ENCODE peak calls at places on chromosomes 16 and 17, in seven cellular contexts. I, Z, N, X, S, K and R are unnamed samples.

GRCh38 chr16:49755291-49755611 is 100.7 kb downstream of the ZNF423 start:
- DNase-seq in I (no peak), Z (peak; percentile 16), N (no peak), X (peak; percentile 65), S (no peak), K (peak; percentile 32), R (peak; percentile 55)

GRCh38 chr16:31710134-31710533 is 163.5 kb upstream of the ZNF267 start:
- DNase-seq in I (no peak), Z (no peak), N (peak; percentile 31), X (no peak), S (no peak), K (no peak), R (no peak)

GRCh38 chr17:16294560-16294959 is 58.7 kb downstream of the CENPV start:
- DNase-seq in I (no peak), Z (no peak), N (no peak), X (no peak), S (no peak), K (no peak), R (no peak)

GRCh38 chr17:82315703-82316358 is 1.6 kb downstream of the CD7 start:
- DNase-seq in I (no peak), Z (no peak), N (no peak), X (no peak), S (peak; percentile 31), K (no peak), R (no peak)

GRCh38 chr17:59004338-59005111 is 102.2 kb downstream of the TRIM37 start:
- DNase-seq in I (peak; percentile 27), Z (peak; percentile 83), N (peak; percentile 50), X (peak; percentile 53), S (peak; percentile 39), K (no peak), R (peak; percentile 64)

GRCh38 chr16:68284847-68285246 is 20.5 kb downstream of the SLC7A6 start:
- DNase-seq in I (no peak), Z (peak; percentile 56), N (no peak), X (no peak), S (no peak), K (no peak), R (no peak)

GRCh38 chr16:58384437-58385055 is 7.7 kb upstream of the GINS3 start:
- DNase-seq in I (no peak), Z (no peak), N (no peak), X (no peak), S (no peak), K (no peak), R (no peak)

GRCh38 chr17:61248399-61248798 is 151.2 kb upstream of the TBX2 start:
- DNase-seq in I (no peak), Z (peak; percentile 72), N (no peak), X (peak; percentile 63), S (no peak), K (no peak), R (peak; percentile 69)

GRCh38 chr16:9870962-9871361 is 311.3 kb downstream of the GRIN2A start:
- DNase-seq in I (no peak), Z (no peak), N (no peak), X (no peak), S (no peak), K (no peak), R (no peak)

GRCh38 chr17:68289473-68289872 is 1.5 kb downstream of the SLC16A6 start:
- DNase-seq in I (no peak), Z (no peak), N (no peak), X (peak; percentile 60), S (no peak), K (no peak), R (no peak)

GRCh38 chr17:66964083-66964771 is at the start of gene CACNG4:
- DNase-seq in I (no peak), Z (no peak), N (no peak), X (peak; percentile 12), S (no peak), K (no peak), R (no peak)

GRCh38 chr17:77429985-77430752 is 289.4 kb downstream of the SEC14L1 start:
- DNase-seq in I (peak; percentile 84), Z (peak; percentile 80), N (peak; percentile 87), X (peak; percentile 98), S (peak; percentile 71), K (peak; percentile 92), R (peak; percentile 100)

GRCh38 chr16:68444058-68444657 is 4.2 kb downstream of the SMPD3 start:
- DNase-seq in I (no peak), Z (peak; percentile 33), N (no peak), X (peak; percentile 31), S (no peak), K (no peak), R (peak; percentile 56)

GRCh38 chr16:22141746-22142145 is 20.6 kb upstream of the SDR42E2 start:
- DNase-seq in I (no peak), Z (peak; percentile 26), N (no peak), X (peak; percentile 23), S (no peak), K (no peak), R (peak; percentile 36)

GRCh38 chr17:42980766-42981397 is 517 bp downstream of the RUNDC1 start:
- DNase-seq in I (peak; percentile 70), Z (peak; percentile 59), N (peak; percentile 48), X (peak; percentile 67), S (peak; percentile 45), K (no peak), R (peak; percentile 66)

GRCh38 chr17:50133028-50133768 is 3.2 kb upstream of the SAMD14 start:
- DNase-seq in I (no peak), Z (no peak), N (no peak), X (peak; percentile 86), S (no peak), K (no peak), R (peak; percentile 86)

GRCh38 chr17:78120971-78121800 is 7.4 kb downstream of the TMC6 start:
- DNase-seq in I (no peak), Z (no peak), N (no peak), X (no peak), S (no peak), K (no peak), R (no peak)

GRCh38 chr17:73133911-73134649 is 30.7 kb upstream of the SSTR2 start:
- DNase-seq in I (no peak), Z (no peak), N (no peak), X (no peak), S (no peak), K (no peak), R (no peak)

GRCh38 chr17:41651625-41652460 is 27.5 kb upstream of the KRT17 start:
- DNase-seq in I (no peak), Z (no peak), N (peak; percentile 84), X (no peak), S (no peak), K (no peak), R (no peak)

GRCh38 chr17:19253112-19253511 is 15.9 kb downstream of the EPN2 start:
- DNase-seq in I (no peak), Z (no peak), N (no peak), X (no peak), S (no peak), K (no peak), R (no peak)